ENCODE peak calls at places on chromosomes 12 and 14, in eight cellular contexts. V is H4; Y is NCI-H1105; F is BE2C; G is SW480; H is Daoy; O is stimulated activated CD4-positive, alpha-beta T cell treated with anti-CD3 and anti-CD28 coated beads, Interleukin-1b, Interleukin-23, amount 100 ng/mL, for 24 hours; K is fibroblast of lung. X is an unnamed sample.
A peak's percentile ranks its signal among the peaks of the same experiment; 100 is the strongest.

GRCh38 chr12:113923251-113923650 is 42.9 kb downstream of the RBM19 start:
- DNase-seq in H (no peak), K (no peak), V (no peak), G (no peak), F (no peak), Y (no peak), O (no peak), X (no peak)

GRCh38 chr12:90233168-90234100 is 524.8 kb upstream of the ATP2B1 start:
- DNase-seq in H (no peak), Y (no peak), O (no peak), V (no peak), F (no peak), K (no peak), G (no peak), X (no peak)

GRCh38 chr12:9391751-9392240 is 183.6 kb upstream of the PZP start:
- DNase-seq in Y (no peak), H (no peak), V (no peak), G (no peak), F (no peak), K (no peak), O (no peak), X (no peak)

GRCh38 chr12:79001404-79001803 is 136.8 kb downstream of the SYT1 start:
- DNase-seq in V (no peak), O (no peak), F (no peak), H (no peak), K (no peak), G (no peak), Y (peak; percentile 90), X (no peak)

GRCh38 chr14:71372411-71372838 is 465.2 kb downstream of the PCNX1 start:
- DNase-seq in O (no peak), G (no peak), V (peak; percentile 36), K (peak; percentile 92), Y (no peak), F (no peak), H (peak; percentile 24), X (no peak)

GRCh38 chr14:101150010-101150409 is 246.5 kb upstream of the RTL1 start:
- DNase-seq in O (no peak), F (no peak), V (no peak), Y (no peak), H (no peak), K (no peak), G (no peak), X (no peak)

GRCh38 chr14:73786632-73786941 is 65.0 kb upstream of the PTGR2 start:
- DNase-seq in K (peak; percentile 51), O (no peak), H (peak; percentile 48), Y (no peak), V (no peak), G (peak; percentile 49), F (peak; percentile 56), X (no peak)

GRCh38 chr14:92665699-92666110 is 82.7 kb downstream of the LGMN start:
- DNase-seq in G (no peak), K (no peak), F (no peak), H (no peak), O (no peak), Y (no peak), V (no peak), X (peak; percentile 24)

GRCh38 chr14:33617154-33617553 is 333.7 kb downstream of the EGLN3 start:
- DNase-seq in G (peak; percentile 27), H (peak; percentile 77), F (no peak), Y (peak; percentile 66), K (peak; percentile 83), V (peak; percentile 49), O (no peak), X (no peak)

GRCh38 chr12:53324113-53324778 is 2.8 kb upstream of the AAAS start:
- DNase-seq in H (no peak), O (peak; percentile 45), F (no peak), G (peak; percentile 49), K (peak; percentile 10), V (no peak), Y (no peak), X (peak; percentile 42)

GRCh38 chr14:51576112-51576420 is 75.6 kb upstream of the FRMD6 start:
- DNase-seq in K (no peak), G (peak; percentile 23), F (no peak), V (no peak), O (no peak), H (peak; percentile 78), Y (no peak), X (no peak)

GRCh38 chr12:127065595-127065994 is 1201.4 kb upstream of the TMEM132C start:
- DNase-seq in O (no peak), H (no peak), F (no peak), V (no peak), Y (no peak), G (no peak), K (no peak), X (no peak)

GRCh38 chr12:83128529-83128928 is 441.8 kb downstream of the TMTC2 start:
- DNase-seq in Y (no peak), V (no peak), K (peak; percentile 48), G (no peak), F (no peak), H (no peak), O (no peak), X (no peak)

GRCh38 chr12:32502693-32503510 is 103.5 kb downstream of the FGD4 start:
- DNase-seq in O (no peak), Y (no peak), H (no peak), F (no peak), V (no peak), K (peak; percentile 95), G (no peak), X (no peak)

GRCh38 chr14:61517861-61518802 is 177.2 kb upstream of the HIF1A start:
- DNase-seq in Y (no peak), H (no peak), G (no peak), V (no peak), K (no peak), F (no peak), O (no peak), X (no peak)

GRCh38 chr12:116304621-116305020 is 27.1 kb upstream of the MED13L start:
- DNase-seq in Y (no peak), O (no peak), K (no peak), G (no peak), F (no peak), H (no peak), V (no peak), X (no peak)

GRCh38 chr12:95522692-95523091 is 28.6 kb downstream of the USP44 start:
- DNase-seq in H (peak; percentile 13), K (no peak), O (no peak), Y (no peak), F (no peak), G (no peak), V (no peak), X (no peak)

GRCh38 chr12:118237908-118238307 is 102.0 kb downstream of the PEBP1 start:
- DNase-seq in F (no peak), V (no peak), O (no peak), Y (no peak), G (no peak), H (peak; percentile 47), K (no peak), X (no peak)

GRCh38 chr14:25848601-25849000 is 749.2 kb downstream of the NOVA1 start:
- DNase-seq in V (no peak), K (no peak), F (no peak), G (no peak), O (no peak), H (no peak), Y (no peak), X (no peak)

GRCh38 chr14:105844810-105845724 is 318.7 kb downstream of the TMEM121 start:
- DNase-seq in K (no peak), O (no peak), G (no peak), Y (no peak), H (no peak), V (no peak), F (no peak), X (no peak)

GRCh38 chr14:24079521-24080141 is 8.3 kb downstream of the CPNE6 start:
- DNase-seq in O (no peak), Y (no peak), H (no peak), K (no peak), G (no peak), V (no peak), F (peak; percentile 88), X (no peak)

GRCh38 chr12:106255493-106255892 is 7.7 kb upstream of the CKAP4 start:
- DNase-seq in F (no peak), V (no peak), G (no peak), K (no peak), H (no peak), O (no peak), Y (no peak), X (no peak)

X was measured in substantia nigra.